ENCODE peak calls at places on chromosome 4, in five cellular contexts. S, E, H, L and O are unnamed samples.

GRCh38 chr4:1195109-1195671 is 22.8 kb upstream of the SPON2 start:
- DNase-seq in E (no peak), L (no peak), H (no peak), S (no peak), O (no peak)

GRCh38 chr4:46506876-46507275 is 116.9 kb upstream of the GABRA2 start:
- DNase-seq in L (no peak), S (no peak), E (peak; percentile 0), H (no peak), O (peak; percentile 86)

GRCh38 chr4:82005153-82005552 is 368.6 kb downstream of the HNRNPD start:
- DNase-seq in E (no peak), S (no peak), H (no peak), L (no peak), O (peak; percentile 86)

GRCh38 chr4:3765271-3766206 is 646 bp upstream of the ADRA2C start:
- DNase-seq in E (peak; percentile 59), H (peak; percentile 90), L (peak; percentile 61), S (peak; percentile 78), O (peak; percentile 5)

GRCh38 chr4:123481034-123481433 is 84.4 kb downstream of the SPRY1 start:
- DNase-seq in S (no peak), L (no peak), E (peak; percentile 94), H (no peak), O (peak; percentile 72)

GRCh38 chr4:26900765-26901164 is 40.1 kb downstream of the STIM2 start:
- DNase-seq in S (peak; percentile 16), L (no peak), H (no peak), E (no peak), O (no peak)

GRCh38 chr4:185222598-185222997 is 13.2 kb downstream of the SNX25 start:
- DNase-seq in E (peak; percentile 87), S (no peak), L (no peak), H (no peak), O (no peak)

GRCh38 chr4:85744950-85745349 is 270.0 kb downstream of the ARHGAP24 start:
- DNase-seq in S (no peak), E (peak; percentile 66), H (no peak), L (no peak), O (peak; percentile 61)

GRCh38 chr4:117429061-117429460 is 343.7 kb upstream of the TRAM1L1 start:
- DNase-seq in H (peak; percentile 5), L (no peak), S (peak; percentile 46), E (no peak), O (no peak)

GRCh38 chr4:1243451-1244080 is 5.4 kb downstream of the CTBP1 start:
- DNase-seq in E (no peak), L (no peak), S (no peak), H (no peak), O (no peak)

GRCh38 chr4:167020410-167020809 is 213.9 kb downstream of the SPOCK3 start:
- DNase-seq in L (no peak), E (no peak), S (peak; percentile 48), H (peak; percentile 21), O (peak; percentile 13)

GRCh38 chr4:141833209-141833608 is 196.8 kb downstream of the IL15 start:
- DNase-seq in E (no peak), L (no peak), H (no peak), S (no peak), O (no peak)

GRCh38 chr4:183255487-183255886 is 64.6 kb downstream of the CLDN22 start:
- DNase-seq in L (no peak), E (no peak), H (no peak), S (no peak), O (peak; percentile 63)

GRCh38 chr4:152571296-152571695 is 35.4 kb upstream of the FBXW7 start:
- DNase-seq in L (no peak), E (no peak), S (no peak), H (no peak), O (no peak)

GRCh38 chr4:128653514-128654420 is 155.7 kb upstream of the JADE1 start:
- DNase-seq in E (no peak), S (peak; percentile 47), H (peak; percentile 87), L (peak; percentile 76), O (no peak)

GRCh38 chr4:154045086-154045485 is 256.2 kb upstream of the SFRP2 start:
- DNase-seq in L (no peak), S (no peak), H (no peak), E (no peak), O (no peak)

GRCh38 chr4:188107931-188108843 is 1.2 kb downstream of the TRIML2 start:
- DNase-seq in S (peak; percentile 89), E (no peak), L (no peak), H (peak; percentile 19), O (peak; percentile 21)

GRCh38 chr4:183636923-183637322 is 22.1 kb downstream of the RWDD4 start:
- DNase-seq in H (no peak), L (no peak), E (peak; percentile 73), S (peak; percentile 29), O (peak; percentile 49)

GRCh38 chr4:73908965-73909364 is 39.8 kb downstream of the CXCL1 start:
- DNase-seq in H (no peak), L (no peak), S (no peak), E (no peak), O (no peak)

GRCh38 chr4:128707864-128708263 is 101.6 kb upstream of the JADE1 start:
- DNase-seq in H (no peak), E (peak; percentile 18), L (no peak), S (no peak), O (peak; percentile 42)

GRCh38 chr4:109419679-109420078 is 13.9 kb upstream of the SEC24B start:
- DNase-seq in L (peak; percentile 14), H (peak; percentile 69), E (peak; percentile 24), S (peak; percentile 64), O (no peak)

GRCh38 chr4:122045533-122045932 is 93.7 kb upstream of the TRPC3 start:
- DNase-seq in H (no peak), E (peak; percentile 85), L (no peak), S (no peak), O (peak; percentile 97)

GRCh38 chr4:141772838-141773237 is 136.5 kb downstream of the IL15 start:
- DNase-seq in E (no peak), H (no peak), L (no peak), S (no peak), O (no peak)

GRCh38 chr4:95265814-95266740 is 282.7 kb downstream of the UNC5C start:
- DNase-seq in E (no peak), H (no peak), L (no peak), S (no peak), O (no peak)
- H3K4me2 ChIP-seq in E (no peak overlapping the region), H (no peak overlapping the region), L (no peak overlapping the region), S (no peak overlapping the region), O (no peak overlapping the region)

GRCh38 chr4:119209586-119209985 is 2.9 kb upstream of the USP53 start:
- DNase-seq in H (no peak), L (no peak), E (no peak), S (no peak), O (no peak)

GRCh38 chr4:119210760-119211159 is 1.8 kb upstream of the USP53 start:
- DNase-seq in S (no peak), H (no peak), E (no peak), L (no peak), O (no peak)

GRCh38 chr4:119211856-119212250 is 660 bp upstream of the USP53 start:
- DNase-seq in S (no peak), H (no peak), L (no peak), E (no peak), O (no peak)

GRCh38 chr4:119212251-119212963 is at the start of gene USP53:
- DNase-seq in H (peak; percentile 98), L (peak; percentile 97), S (peak; percentile 98), E (peak; percentile 92), O (peak; percentile 97)

DNA sequence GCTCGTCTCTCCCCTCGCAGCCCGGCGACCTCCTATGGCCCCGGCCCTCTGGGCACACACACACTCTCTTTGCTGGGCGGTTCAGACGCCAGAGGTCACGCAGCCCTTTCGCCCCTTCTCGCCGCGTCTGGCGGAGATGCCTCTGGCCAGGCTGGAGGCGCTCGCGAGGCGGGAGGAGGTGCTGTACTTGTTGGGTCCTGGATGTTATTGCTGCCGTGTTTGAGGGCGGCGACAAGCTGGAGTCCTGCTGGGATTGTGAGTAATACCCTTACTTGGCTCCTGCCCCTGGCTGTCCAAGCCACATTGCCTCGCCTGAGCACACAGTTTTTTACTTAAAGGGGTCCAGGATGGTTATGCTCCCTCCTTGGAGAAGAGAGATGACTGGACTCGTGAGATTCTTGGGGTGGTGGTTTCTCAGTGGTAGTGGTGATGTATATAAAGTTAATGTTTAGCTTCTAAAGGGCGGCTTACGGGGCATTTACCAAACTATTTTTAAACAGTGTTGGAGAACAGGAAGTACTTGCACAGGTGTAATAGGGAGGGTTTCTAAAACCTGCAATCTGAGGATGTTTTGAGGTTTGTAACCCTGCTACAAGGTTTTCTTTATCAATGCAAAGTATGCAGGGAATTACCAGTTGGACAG is 572 bp downstream of the USP53 start:
- DNase-seq in S (peak; percentile 90), H (peak; percentile 94), L (peak; percentile 84), E (peak; percentile 92), O (peak; percentile 78)
- H2AFZ ChIP-seq in S (no peak overlapping the region), H (peak overlapping the region; percentile 85), L (peak overlapping the region; percentile 90), E (peak overlapping the region; percentile 70), O (peak overlapping the region; percentile 69)

GRCh38 chr4:78527555-78527954 is 24.0 kb upstream of the ANXA3 start:
- DNase-seq in L (no peak), E (no peak), S (no peak), H (no peak), O (no peak)

GRCh38 chr4:78525559-78525958 is 26.0 kb upstream of the ANXA3 start:
- DNase-seq in H (no peak), E (no peak), L (no peak), S (no peak), O (no peak)

GRCh38 chr4:78527103-78527502 is 24.5 kb upstream of the ANXA3 start:
- DNase-seq in E (no peak), H (no peak), S (no peak), L (no peak), O (no peak)

GRCh38 chr4:78529569-78530209 is 21.9 kb upstream of the ANXA3 start:
- DNase-seq in L (no peak), E (peak; percentile 49), H (no peak), S (no peak), O (peak; percentile 79)

GRCh38 chr4:78528327-78528726 is 23.2 kb upstream of the ANXA3 start:
- DNase-seq in L (no peak), E (peak; percentile 59), S (no peak), H (no peak), O (peak; percentile 36)
- H3K4me2 ChIP-seq in L (no peak overlapping the region), E (peak overlapping the region; percentile 33), S (no peak overlapping the region), H (no peak overlapping the region), O (no peak overlapping the region)

DNA sequence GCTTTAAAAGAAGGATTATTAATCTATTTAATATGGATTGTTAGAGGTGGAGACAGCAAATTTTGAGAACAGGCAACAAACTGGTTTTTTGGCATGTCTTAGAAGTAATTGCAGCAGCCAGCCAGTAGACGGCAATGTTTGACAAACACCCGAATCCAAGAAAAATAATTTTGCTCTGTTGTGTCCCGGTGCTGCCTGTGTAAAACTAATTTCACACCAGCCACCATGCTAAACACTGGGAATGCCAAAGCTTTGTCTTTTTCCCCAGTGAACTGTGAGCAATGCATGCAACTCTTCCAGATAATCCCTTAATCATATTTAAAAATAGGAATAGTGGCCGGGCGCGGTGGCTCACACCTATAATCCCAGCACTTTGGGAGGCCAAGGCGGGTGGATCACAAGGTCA is 25.9 kb downstream of the SMIM31 start:
- DNase-seq in E (peak; percentile 37), H (peak; percentile 68), L (peak; percentile 43), S (peak; percentile 78), O (peak; percentile 48)
- H2AFZ ChIP-seq in E (no peak overlapping the region), H (no peak overlapping the region), L (no peak overlapping the region), S (peak overlapping the region; percentile 7), O (no peak overlapping the region)